ENCODE peak calls at places on chromosomes 16 and 17, in four cellular contexts. One of them, this sample, is unnamed. For H3K4me1, the result is how much of the 10 kb centered on the place peaks cover.

GRCh38 chr17:64638552-64639198 is 23.4 kb downstream of the SMURF2 start:
- DNase-seq in right atrium auricular region: no peak
- DNase-seq in testis: no peak
- DNase-seq in left ventricle myocardium inferior: no peak
- DNase-seq in this sample: no peak

GRCh38 chr16:2022723-2023097 is 3.1 kb downstream of the NPW start:
- DNase-seq in right atrium auricular region: no peak
- DNase-seq in testis: peak
- DNase-seq in left ventricle myocardium inferior: no peak
- DNase-seq in this sample: no peak

GRCh38 chr16:57092786-57093301 is 461 bp downstream of the CPNE2 start:
- DNase-seq in right atrium auricular region: no peak
- DNase-seq in testis: peak
- DNase-seq in left ventricle myocardium inferior: peak
- DNase-seq in this sample: peak

GRCh38 chr17:51402881-51403280 is 142.5 kb downstream of the UTP18 start:
- DNase-seq in right atrium auricular region: no peak
- DNase-seq in testis: no peak
- DNase-seq in left ventricle myocardium inferior: no peak
- DNase-seq in this sample: no peak

GRCh38 chr16:3274490-3274889 is 8.8 kb upstream of the ZNF263 start:
- DNase-seq in right atrium auricular region: no peak
- DNase-seq in testis: peak
- DNase-seq in left ventricle myocardium inferior: no peak
- DNase-seq in this sample: no peak

GRCh38 chr16:53948734-53949430 is 244.9 kb downstream of the FTO start:
- DNase-seq in right atrium auricular region: no peak
- DNase-seq in testis: no peak
- DNase-seq in left ventricle myocardium inferior: no peak
- DNase-seq in this sample: no peak

GRCh38 chr16:87323727-87324410 is 6.7 kb upstream of the C16orf95 start:
- DNase-seq in right atrium auricular region: no peak
- DNase-seq in testis: no peak
- DNase-seq in left ventricle myocardium inferior: no peak
- DNase-seq in this sample: no peak

GRCh38 chr17:6995500-6996255 is at the start of gene ALOX12:
- DNase-seq in right atrium auricular region: no peak
- DNase-seq in testis: no peak
- DNase-seq in left ventricle myocardium inferior: no peak
- DNase-seq in this sample: peak

GRCh38 chr17:48594412-48595106 is 980 bp upstream of the HOXB5 start:
- DNase-seq in right atrium auricular region: no peak
- DNase-seq in testis: no peak
- DNase-seq in left ventricle myocardium inferior: no peak
- DNase-seq in this sample: no peak

GRCh38 chr16:31880322-31880979 is 6.8 kb downstream of the ZNF267 start:
- DNase-seq in right atrium auricular region: no peak
- DNase-seq in testis: no peak
- DNase-seq in left ventricle myocardium inferior: no peak
- DNase-seq in this sample: no peak

GRCh38 chr16:88649924-88650748 is 717 bp downstream of the CYBA start:
- DNase-seq in right atrium auricular region: peak
- DNase-seq in testis: no peak
- DNase-seq in left ventricle myocardium inferior: peak
- DNase-seq in this sample: no peak

GRCh38 chr17:10018461-10018891 is 113.4 kb upstream of the RCVRN start:
- DNase-seq in right atrium auricular region: no peak
- DNase-seq in testis: no peak
- DNase-seq in left ventricle myocardium inferior: no peak
- DNase-seq in this sample: no peak

GRCh38 chr17:38800237-38800760 is 943 bp upstream of the PIP4K2B start:
- DNase-seq in right atrium auricular region: no peak
- DNase-seq in testis: no peak
- DNase-seq in left ventricle myocardium inferior: no peak
- DNase-seq in this sample: no peak

GRCh38 chr17:17204041-17204591 is 2.0 kb downstream of the PLD6 start:
- DNase-seq in right atrium auricular region: no peak
- DNase-seq in testis: no peak
- DNase-seq in left ventricle myocardium inferior: peak
- DNase-seq in this sample: no peak

GRCh38 chr16:11379420-11379819 is 34.2 kb downstream of the RMI2 start:
- DNase-seq in right atrium auricular region: no peak
- DNase-seq in testis: no peak
- DNase-seq in left ventricle myocardium inferior: no peak
- DNase-seq in this sample: no peak

GRCh38 chr17:68460715-68461114 is 3.4 kb upstream of the WIPI1 start:
- DNase-seq in right atrium auricular region: no peak
- DNase-seq in testis: no peak
- DNase-seq in left ventricle myocardium inferior: no peak
- DNase-seq in this sample: no peak

GRCh38 chr16:31202402-31203385 is at the start of gene PYCARD:
- DNase-seq in right atrium auricular region: no peak
- DNase-seq in testis: peak
- DNase-seq in left ventricle myocardium inferior: peak
- DNase-seq in this sample: peak

GRCh38 chr17:18301081-18301480 is 13.7 kb downstream of the TOP3A start:
- DNase-seq in right atrium auricular region: no peak
- DNase-seq in testis: no peak
- DNase-seq in left ventricle myocardium inferior: no peak
- DNase-seq in this sample: no peak

GRCh38 chr16:26594666-26595065 is 472.1 kb upstream of the C16orf82 start:
- DNase-seq in right atrium auricular region: no peak
- DNase-seq in testis: no peak
- DNase-seq in left ventricle myocardium inferior: no peak
- DNase-seq in this sample: no peak

GRCh38 chr16:79055251-79055972 is 545.1 kb downstream of the MAF start:
- DNase-seq in right atrium auricular region: no peak
- DNase-seq in testis: no peak
- DNase-seq in left ventricle myocardium inferior: no peak
- DNase-seq in this sample: no peak

GRCh38 chr17:62075308-62075815 is 10.3 kb upstream of the MED13 start:
- DNase-seq in right atrium auricular region: no peak
- DNase-seq in testis: no peak
- DNase-seq in left ventricle myocardium inferior: no peak
- DNase-seq in this sample: no peak

GRCh38 chr17:35847006-35847405 is 21.7 kb downstream of the HEATR9 start:
- DNase-seq in right atrium auricular region: no peak
- DNase-seq in testis: no peak
- DNase-seq in left ventricle myocardium inferior: no peak
- DNase-seq in this sample: no peak

GRCh38 chr16:83779881-83780280 is 27.9 kb upstream of the HSBP1 start:
- DNase-seq in right atrium auricular region: no peak
- DNase-seq in testis: no peak
- DNase-seq in left ventricle myocardium inferior: no peak
- DNase-seq in this sample: no peak

GRCh38 chr17:4635823-4636375 is 5.6 kb downstream of the ALOX15 start:
- DNase-seq in right atrium auricular region: no peak
- DNase-seq in testis: no peak
- DNase-seq in left ventricle myocardium inferior: no peak
- DNase-seq in this sample: no peak

GRCh38 chr17:11503292-11503691 is 95.0 kb upstream of the DNAH9 start:
- DNase-seq in right atrium auricular region: no peak
- DNase-seq in testis: no peak
- DNase-seq in left ventricle myocardium inferior: no peak
- DNase-seq in this sample: no peak

GRCh38 chr16:19898924-19899604 is 14.4 kb upstream of the GPRC5B start:
- DNase-seq in right atrium auricular region: no peak
- DNase-seq in testis: peak
- DNase-seq in left ventricle myocardium inferior: no peak
- DNase-seq in this sample: no peak

GRCh38 chr17:19940722-19941464 is 36.7 kb downstream of the AKAP10 start:
- DNase-seq in right atrium auricular region: no peak
- DNase-seq in testis: no peak
- DNase-seq in left ventricle myocardium inferior: no peak
- DNase-seq in this sample: no peak

GRCh38 chr17:42026821-42027539 is 7.1 kb downstream of the NKIRAS2 start:
- DNase-seq in right atrium auricular region: no peak
- DNase-seq in testis: no peak
- DNase-seq in left ventricle myocardium inferior: no peak
- DNase-seq in this sample: no peak

GRCh38 chr16:54927125-54928015 is 3.3 kb upstream of the IRX5 start:
- DNase-seq in right atrium auricular region: no peak
- DNase-seq in testis: no peak
- DNase-seq in left ventricle myocardium inferior: no peak
- DNase-seq in this sample: no peak

GRCh38 chr16:28180660-28181556 is 30.9 kb downstream of the XPO6 start:
- DNase-seq in right atrium auricular region: no peak
- DNase-seq in testis: no peak
- DNase-seq in left ventricle myocardium inferior: no peak
- DNase-seq in this sample: no peak

DNA sequence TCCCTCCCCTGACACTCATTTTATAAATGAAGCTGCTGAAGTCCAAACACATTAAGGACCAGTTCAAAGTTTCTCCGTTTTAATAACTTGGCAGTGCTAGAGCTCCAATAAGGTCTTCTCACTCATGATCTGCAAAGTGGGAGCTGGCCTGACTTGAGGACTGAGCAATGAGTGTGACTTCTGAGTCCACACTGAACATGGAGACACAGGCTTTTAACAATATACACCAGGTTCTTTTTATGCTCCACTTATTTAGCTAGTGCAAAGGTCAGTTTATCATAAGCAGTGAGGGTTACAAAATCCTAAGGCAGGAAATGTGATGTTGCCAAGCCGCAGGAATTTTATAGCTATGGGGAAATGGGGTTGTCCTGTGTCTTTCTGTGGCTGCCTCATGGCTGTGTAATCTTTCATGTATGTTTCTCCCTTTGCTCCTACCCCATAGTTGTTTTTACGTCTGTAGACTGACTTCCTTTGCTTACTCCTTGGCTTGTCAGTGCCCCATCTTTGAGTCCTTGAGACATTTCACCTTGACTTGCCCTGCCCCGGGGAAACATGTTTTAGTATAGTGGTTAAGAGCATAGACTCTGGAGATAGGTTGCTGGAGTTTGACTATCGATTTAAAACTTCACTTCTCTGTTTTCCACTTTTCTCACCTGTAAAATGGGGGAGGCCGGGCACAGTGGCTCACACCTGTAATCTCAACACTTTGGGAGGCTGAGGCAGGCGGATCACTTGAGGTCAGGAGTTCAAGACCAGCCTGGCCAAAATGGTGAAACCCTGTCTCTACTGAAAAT is 12.2 kb upstream of the MMD start:
- DNase-seq in right atrium auricular region: no peak
- DNase-seq in testis: no peak
- DNase-seq in left ventricle myocardium inferior: no peak
- DNase-seq in this sample: no peak
- H3K4me1 ChIP-seq in right atrium auricular region: under half
- H3K4me1 ChIP-seq in testis: under half
- H3K4me1 ChIP-seq in left ventricle myocardium inferior: under half
- H3K4me1 ChIP-seq in this sample: under half

DNA sequence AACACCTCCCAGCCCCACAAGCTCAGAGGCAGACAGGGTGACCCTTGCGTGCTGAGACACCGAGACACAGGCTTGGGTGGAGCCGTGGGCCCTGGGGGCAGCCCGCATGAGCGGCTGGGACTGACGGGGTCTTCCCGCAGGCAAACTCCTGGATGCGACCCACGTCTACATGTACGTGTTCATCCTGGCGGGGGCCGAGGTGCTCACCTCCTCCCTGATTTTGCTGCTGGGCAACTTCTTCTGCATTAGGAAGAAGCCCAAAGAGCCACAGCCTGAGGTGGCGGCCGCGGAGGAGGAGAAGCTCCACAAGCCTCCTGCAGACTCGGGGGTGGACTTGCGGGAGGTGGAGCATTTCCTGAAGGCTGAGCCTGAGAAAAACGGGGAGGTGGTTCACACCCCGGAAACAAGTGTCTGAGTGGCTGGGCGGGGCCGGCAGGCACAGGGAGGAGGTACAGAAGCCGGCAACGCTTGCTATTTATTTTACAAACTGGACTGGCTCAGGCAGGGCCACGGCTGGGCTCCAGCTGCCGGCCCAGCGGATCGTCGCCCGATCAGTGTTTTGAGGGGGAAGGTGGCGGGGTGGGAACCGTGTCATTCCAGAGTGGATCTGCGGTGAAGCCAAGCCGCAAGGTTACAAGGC is 9.8 kb downstream of the SLC16A3 start:
- DNase-seq in right atrium auricular region: peak
- DNase-seq in testis: peak
- DNase-seq in left ventricle myocardium inferior: peak
- DNase-seq in this sample: peak
- H3K4me3 ChIP-seq in right atrium auricular region: no peak
- H3K4me3 ChIP-seq in testis: no peak
- H3K4me3 ChIP-seq in left ventricle myocardium inferior: peak
- H3K4me3 ChIP-seq in this sample: peak

DNA sequence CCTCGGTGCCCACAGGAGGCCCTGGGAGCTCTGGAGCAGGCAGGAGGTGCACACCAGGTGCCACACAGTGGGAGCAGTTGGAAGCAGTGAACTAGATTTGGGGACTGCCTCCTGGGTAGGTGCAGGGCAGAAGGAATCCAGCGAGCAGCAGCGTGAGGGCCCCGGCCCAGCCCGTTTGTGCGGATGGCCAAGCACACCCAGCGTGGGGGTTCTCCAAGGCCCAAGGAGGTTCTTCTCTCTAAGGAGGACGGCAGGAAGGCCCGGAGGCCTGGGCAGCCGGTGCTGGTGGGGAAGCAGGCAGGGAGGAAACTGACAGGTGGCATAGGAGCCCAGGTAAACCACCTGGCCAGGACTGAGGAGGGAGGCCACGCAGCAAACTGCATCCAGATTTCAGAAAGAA is 17.0 kb downstream of the SOX8 start:
- DNase-seq in right atrium auricular region: no peak
- DNase-seq in testis: no peak
- DNase-seq in left ventricle myocardium inferior: no peak
- DNase-seq in this sample: no peak
- H3K4me1 ChIP-seq in right atrium auricular region: under half
- H3K4me1 ChIP-seq in testis: under half
- H3K4me1 ChIP-seq in left ventricle myocardium inferior: under half
- H3K4me1 ChIP-seq in this sample: under half

DNA sequence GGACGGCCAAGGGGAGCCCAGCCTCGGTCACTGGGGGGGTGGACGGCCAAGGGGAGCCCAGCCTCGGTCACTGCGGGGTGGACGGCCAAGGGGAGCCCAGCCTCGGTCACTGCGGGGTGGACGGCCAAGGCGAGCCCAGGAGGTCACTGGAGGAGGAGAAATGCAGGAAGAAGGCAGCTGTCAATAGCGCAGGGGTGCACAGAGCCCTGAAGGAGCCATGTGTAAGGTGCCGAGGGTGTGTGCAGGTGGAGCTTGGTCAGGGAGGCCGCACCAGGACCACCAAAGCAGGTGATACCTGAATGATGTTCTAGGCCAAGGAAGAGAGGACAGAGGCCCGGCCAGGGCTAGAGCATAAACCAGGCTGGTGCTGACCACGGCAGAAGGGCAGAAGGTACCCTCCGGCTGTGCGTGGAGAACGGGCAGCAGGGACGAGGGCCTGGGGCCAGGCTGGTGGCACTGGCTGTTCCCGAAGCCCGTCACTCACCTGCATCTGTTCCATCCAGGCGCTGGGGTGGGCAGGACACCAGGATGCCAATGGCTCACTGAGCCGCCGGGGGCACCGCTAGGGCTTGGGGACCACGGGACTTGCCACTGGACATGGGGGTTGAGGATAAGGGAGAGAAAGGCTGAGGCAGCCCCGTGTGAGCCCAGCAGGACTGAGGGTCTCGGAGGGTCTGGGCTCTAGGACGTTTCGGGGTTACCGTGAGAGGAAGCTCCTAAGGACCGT is 5.9 kb upstream of the CCDC57 start:
- DNase-seq in right atrium auricular region: no peak
- DNase-seq in testis: no peak
- DNase-seq in left ventricle myocardium inferior: no peak
- DNase-seq in this sample: no peak
- H3K4me3 ChIP-seq in right atrium auricular region: no peak
- H3K4me3 ChIP-seq in testis: no peak
- H3K4me3 ChIP-seq in left ventricle myocardium inferior: no peak
- H3K4me3 ChIP-seq in this sample: no peak

This sample was measured in psoas muscle.